ENCODE peak calls at places on chromosomes 3 and 15, in nine cellular contexts. W is HFFc6, U is PC-9, Y is cardiac fibroblast, N is RWPE1, P is AG09309, Z is body of pancreas, B is keratinocyte, K is kidney. V is an unnamed sample.

GRCh38 chr3:160132226-160132625 is 93.0 kb upstream of the C3orf80 start:
- DNase-seq in W (no peak), U (no peak), Y (no peak), N (no peak), P (no peak), Z (no peak), B (no peak), K (no peak), V (no peak)

GRCh38 chr3:152466784-152467183 is 198.1 kb downstream of the MBNL1 start:
- DNase-seq in W (peak; percentile 65), U (peak; percentile 42), Y (peak; percentile 87), N (peak; percentile 11), P (peak; percentile 71), Z (no peak), B (no peak), K (no peak), V (no peak)

GRCh38 chr15:29726553-29726952 is 95.7 kb downstream of the TJP1 start:
- DNase-seq in W (no peak), U (no peak), Y (no peak), N (no peak), P (no peak), Z (no peak), B (no peak), K (no peak), V (no peak)

GRCh38 chr3:169297214-169297613 is 366.3 kb downstream of the MECOM start:
- DNase-seq in W (no peak), U (no peak), Y (no peak), N (no peak), P (no peak), Z (no peak), B (no peak), K (no peak), V (no peak)

GRCh38 chr15:81725590-81725989 is 320.2 kb downstream of the MEX3B start:
- DNase-seq in W (no peak), U (no peak), Y (no peak), N (no peak), P (no peak), Z (no peak), B (no peak), K (no peak), V (no peak)

GRCh38 chr3:175185903-175186302 is 326.8 kb downstream of the NAALADL2 start:
- DNase-seq in W (no peak), U (no peak), Y (no peak), N (no peak), P (no peak), Z (no peak), B (no peak), K (no peak), V (no peak)

GRCh38 chr3:95394286-95394685 is 1331.4 kb downstream of the NSUN3 start:
- DNase-seq in W (no peak), U (no peak), Y (no peak), N (no peak), P (no peak), Z (no peak), B (no peak), K (no peak), V (no peak)

GRCh38 chr3:8567784-8568575 is 66.4 kb downstream of the LMCD1 start:
- DNase-seq in W (no peak), U (no peak), Y (peak; percentile 69), N (no peak), P (no peak), Z (no peak), B (no peak), K (no peak), V (no peak)

GRCh38 chr15:101138086-101138660 is 113.7 kb downstream of the CHSY1 start:
- DNase-seq in W (no peak), U (no peak), Y (no peak), N (no peak), P (no peak), Z (no peak), B (no peak), K (peak; percentile 32), V (no peak)

GRCh38 chr15:101134780-101135179 is 117.1 kb downstream of the CHSY1 start:
- DNase-seq in W (no peak), U (no peak), Y (no peak), N (no peak), P (no peak), Z (no peak), B (no peak), K (no peak), V (no peak)

GRCh38 chr15:101137312-101137940 is 114.4 kb downstream of the CHSY1 start:
- DNase-seq in W (no peak), U (no peak), Y (no peak), N (no peak), P (no peak), Z (no peak), B (no peak), K (peak; percentile 51), V (no peak)

GRCh38 chr15:101135532-101136166 is 116.2 kb downstream of the CHSY1 start:
- DNase-seq in W (no peak), U (no peak), Y (no peak), N (no peak), P (no peak), Z (no peak), B (no peak), K (peak; percentile 54), V (peak; percentile 49)

DNA sequence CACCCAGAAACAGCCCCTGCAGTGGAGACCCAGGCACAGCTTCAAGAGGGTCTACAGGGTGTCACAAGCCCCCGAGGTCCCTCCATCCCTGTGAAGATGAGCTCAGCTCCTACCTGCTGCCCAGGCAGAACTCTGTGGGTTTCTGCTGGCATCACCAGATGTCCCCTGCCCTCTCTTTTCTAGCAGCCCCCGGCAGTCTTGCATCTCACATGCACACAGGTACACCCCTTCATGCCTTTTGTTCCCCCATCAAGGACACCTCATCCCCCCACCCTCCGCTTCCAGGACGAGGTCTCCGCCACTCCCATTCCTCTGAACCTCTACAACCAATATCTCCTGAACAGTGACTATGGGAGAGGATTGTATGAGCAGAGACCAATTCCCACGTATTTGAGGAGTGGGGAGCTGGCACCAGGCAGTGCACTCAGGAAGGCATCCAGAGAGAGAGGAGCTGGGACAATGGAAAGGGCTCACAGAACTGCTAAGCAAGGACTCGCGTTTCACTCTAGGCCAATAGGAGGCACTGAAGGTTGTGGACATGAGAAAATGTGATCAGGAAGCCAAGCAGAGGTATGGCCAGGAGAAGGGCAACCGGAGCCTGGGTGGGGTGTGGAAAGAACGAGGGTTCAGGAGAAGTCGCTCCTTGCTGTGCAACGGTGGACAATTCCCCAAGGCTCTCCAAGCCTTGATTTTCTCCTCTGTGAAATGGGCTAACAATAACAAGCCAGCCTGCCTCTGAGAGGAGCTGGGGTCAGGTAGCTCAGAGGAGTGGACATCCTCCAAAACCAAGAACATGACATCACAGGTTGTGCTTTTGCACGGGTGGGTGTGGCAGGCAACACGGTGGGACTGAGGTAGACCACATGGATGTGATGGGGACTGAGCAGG is 115.2 kb downstream of the CHSY1 start:
- DNase-seq in W (no peak), U (no peak), Y (no peak), N (no peak), P (no peak), Z (no peak), B (no peak), K (peak; percentile 31), V (no peak)
- TF ChIP-seq CTCF in W (no peak), U (no peak), Y (no peak), N (no peak), P (no peak), Z (no peak), B (no peak), K (no peak), V (no peak)

DNA sequence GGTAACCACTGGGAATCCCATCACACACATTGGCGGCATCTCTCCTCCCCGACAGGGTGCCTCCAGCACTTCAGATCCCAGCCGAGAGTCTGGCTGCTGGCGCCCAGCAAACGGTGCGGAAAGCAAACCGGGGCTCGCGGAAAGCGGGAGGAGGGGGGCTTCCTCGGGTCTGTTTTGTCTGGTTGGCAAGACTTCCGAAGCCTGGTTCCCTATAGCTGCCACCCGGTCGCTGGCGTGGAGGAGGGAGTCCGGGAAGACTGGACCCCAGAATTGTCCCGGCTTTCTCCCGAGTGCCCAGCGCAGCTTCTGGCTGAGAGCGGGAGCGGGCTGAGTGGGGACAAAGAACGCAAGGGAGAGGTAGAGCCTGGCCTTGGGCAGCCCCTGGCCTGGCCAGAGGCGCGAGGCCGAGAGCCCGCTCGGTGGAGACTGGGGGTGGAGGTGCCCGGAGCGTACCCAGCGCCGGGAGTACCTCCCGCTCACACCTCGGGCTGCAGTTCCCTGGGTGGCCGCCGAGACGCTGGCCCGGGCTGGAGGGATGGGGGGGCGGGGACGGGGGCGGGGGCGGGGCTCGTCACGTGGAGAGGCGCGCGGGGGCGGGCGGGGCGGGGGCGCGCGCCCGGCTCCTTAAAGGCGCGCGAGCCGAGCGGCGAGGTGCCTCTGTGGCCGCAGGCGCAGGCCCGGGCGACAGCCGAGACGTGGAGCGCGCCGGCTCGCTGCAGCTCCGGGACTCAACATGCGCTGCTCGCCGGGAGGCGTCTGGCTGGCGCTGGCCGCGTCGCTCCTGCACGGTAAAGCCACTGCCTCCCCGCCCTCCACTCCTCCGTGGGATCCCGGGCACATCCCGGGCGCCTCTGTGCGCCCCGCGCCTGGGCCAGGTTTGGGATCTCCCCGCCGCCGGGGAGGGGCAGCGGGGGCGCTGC is at the start of gene CHRNA7:
- DNase-seq in W (no peak), U (no peak), Y (peak; percentile 4), N (peak; percentile 71), P (no peak), Z (peak; percentile 83), B (no peak), K (peak; percentile 86), V (no peak)
- TF ChIP-seq CTCF in W (no peak), U (no peak), Y (no peak), N (peak; percentile 19), P (no peak), Z (peak; percentile 47), B (no peak), K (peak; percentile 34), V (peak; percentile 30)

GRCh38 chr15:57607570-57608000 is 15.9 kb downstream of the MYZAP start:
- DNase-seq in W (peak; percentile 53), U (peak; percentile 95), Y (peak; percentile 85), N (peak; percentile 83), P (no peak), Z (peak; percentile 43), B (no peak), K (peak; percentile 75), V (no peak)

GRCh38 chr15:57610130-57610529 is 18.4 kb downstream of the MYZAP start:
- DNase-seq in W (peak; percentile 86), U (no peak), Y (peak; percentile 84), N (peak; percentile 62), P (peak; percentile 93), Z (peak; percentile 86), B (no peak), K (peak; percentile 87), V (no peak)

GRCh38 chr15:57611119-57611518 is 19.4 kb downstream of the MYZAP start:
- DNase-seq in W (no peak), U (no peak), Y (no peak), N (no peak), P (no peak), Z (peak; percentile 55), B (no peak), K (no peak), V (no peak)

GRCh38 chr15:57606816-57607215 is 15.1 kb downstream of the MYZAP start:
- DNase-seq in W (no peak), U (no peak), Y (no peak), N (no peak), P (no peak), Z (no peak), B (no peak), K (no peak), V (no peak)

GRCh38 chr15:57611938-57612337 is 20.2 kb downstream of the MYZAP start:
- DNase-seq in W (peak; percentile 39), U (peak; percentile 87), Y (peak; percentile 51), N (peak; percentile 79), P (no peak), Z (peak; percentile 80), B (no peak), K (peak; percentile 78), V (no peak)
- TF ChIP-seq CTCF in W (peak; percentile 64), U (peak; percentile 68), Y (peak; percentile 42), N (peak; percentile 82), P (peak; percentile 64), Z (peak; percentile 95), B (peak; percentile 58), K (peak; percentile 57), V (no peak)

DNA sequence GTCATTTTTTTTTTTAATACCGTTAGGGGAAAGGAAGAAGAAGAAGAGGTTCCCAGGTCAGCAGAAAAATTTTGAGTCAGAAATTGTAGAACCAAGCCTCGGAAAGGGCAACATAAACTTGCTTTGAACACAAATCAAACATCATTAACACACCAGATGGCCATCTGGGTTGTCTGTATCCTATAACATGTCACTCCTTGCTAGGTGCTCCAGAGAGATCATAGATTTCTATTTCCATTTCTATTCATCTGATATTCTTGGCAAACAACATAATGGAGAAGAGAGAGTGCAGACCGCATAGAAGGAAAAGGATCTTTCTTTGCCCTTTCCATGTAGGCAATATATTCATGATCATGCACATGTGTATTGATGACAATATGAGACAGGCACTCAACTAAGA is 129.5 kb upstream of the STT3B start:
- DNase-seq in W (no peak), U (no peak), Y (no peak), N (no peak), P (no peak), Z (no peak), B (no peak), K (no peak), V (no peak)
- TF ChIP-seq CTCF in W (no peak), U (no peak), Y (no peak), N (no peak), P (no peak), Z (no peak), B (no peak), K (no peak), V (no peak)

V was measured in GM12864.